ENCODE peak calls at places on chromosome 9, in five cellular contexts. L is aorta, I is Caco-2, H is A549, K is right lobe of liver. X is an unnamed sample.
A peak's percentile ranks its signal among the peaks of the same experiment; 100 is the strongest.

GRCh38 chr9:135925496-135926133 is 18.3 kb upstream of the CAMSAP1 start:
- DNase-seq in L (no peak), I (no peak), H (no peak), K (no peak), X (no peak)

GRCh38 chr9:133661846-133662636 is 25.9 kb downstream of the DBH start:
- DNase-seq in L (no peak), I (no peak), H (no peak), K (no peak), X (no peak)

GRCh38 chr9:21661626-21662025 is 140.8 kb upstream of the MTAP start:
- DNase-seq in L (no peak), I (no peak), H (no peak), K (no peak), X (no peak)

GRCh38 chr9:38017885-38018186 is 51.2 kb downstream of the SHB start:
- DNase-seq in L (no peak), I (no peak), H (no peak), K (no peak), X (no peak)

GRCh38 chr9:92654481-92655301 is 15.2 kb downstream of the IPPK start:
- DNase-seq in L (no peak), I (peak; percentile 10), H (no peak), K (no peak), X (no peak)

GRCh38 chr9:70256123-70256551 is 2.6 kb upstream of the SMC5 start:
- DNase-seq in L (no peak), I (no peak), H (no peak), K (no peak), X (peak; percentile 37)

GRCh38 chr9:133977421-133978201 is 14.5 kb downstream of the VAV2 start:
- DNase-seq in L (peak; percentile 44), I (no peak), H (no peak), K (peak; percentile 19), X (no peak)

GRCh38 chr9:4550777-4551476 is 60.7 kb downstream of the SLC1A1 start:
- DNase-seq in L (no peak), I (no peak), H (no peak), K (no peak), X (peak; percentile 32)

GRCh38 chr9:135414293-135414692 is 65.3 kb upstream of the PPP1R26 start:
- DNase-seq in L (no peak), I (no peak), H (no peak), K (no peak), X (no peak)

GRCh38 chr9:83199240-83199639 is 136.3 kb upstream of the RASEF start:
- DNase-seq in L (no peak), I (peak; percentile 33), H (peak; percentile 74), K (peak; percentile 40), X (peak; percentile 37)

GRCh38 chr9:122355336-122355875 is 15.4 kb upstream of the PTGS1 start:
- DNase-seq in L (no peak), I (no peak), H (no peak), K (no peak), X (no peak)

GRCh38 chr9:78972303-78973002 is 599.3 kb upstream of the TLE4 start:
- DNase-seq in L (no peak), I (no peak), H (no peak), K (no peak), X (no peak)

GRCh38 chr9:99118782-99119466 is 14.0 kb downstream of the TGFBR1 start:
- DNase-seq in L (peak; percentile 41), I (no peak), H (no peak), K (no peak), X (peak; percentile 56)

GRCh38 chr9:98667241-98667640 is 41.5 kb downstream of the GABBR2 start:
- DNase-seq in L (no peak), I (no peak), H (no peak), K (no peak), X (no peak)

GRCh38 chr9:130128782-130129424 is 43.3 kb upstream of the NCS1 start:
- DNase-seq in L (peak; percentile 85), I (no peak), H (no peak), K (no peak), X (peak; percentile 19)

GRCh38 chr9:79598562-79599345 is 27.0 kb downstream of the TLE4 start:
- DNase-seq in L (no peak), I (no peak), H (no peak), K (no peak), X (no peak)

GRCh38 chr9:35353731-35354365 is 136.1 kb upstream of the RUSC2 start:
- DNase-seq in L (no peak), I (no peak), H (no peak), K (no peak), X (no peak)

GRCh38 chr9:6771722-6772121 is 13.9 kb downstream of the KDM4C start:
- DNase-seq in L (no peak), I (no peak), H (no peak), K (no peak), X (no peak)
- H3K9me3 ChIP-seq in L (no peaks in the 10 kb centered on the region), I (no peaks in the 10 kb centered on the region), H (no peaks in the 10 kb centered on the region), K (no peaks in the 10 kb centered on the region), X (no peaks in the 10 kb centered on the region)

DNA sequence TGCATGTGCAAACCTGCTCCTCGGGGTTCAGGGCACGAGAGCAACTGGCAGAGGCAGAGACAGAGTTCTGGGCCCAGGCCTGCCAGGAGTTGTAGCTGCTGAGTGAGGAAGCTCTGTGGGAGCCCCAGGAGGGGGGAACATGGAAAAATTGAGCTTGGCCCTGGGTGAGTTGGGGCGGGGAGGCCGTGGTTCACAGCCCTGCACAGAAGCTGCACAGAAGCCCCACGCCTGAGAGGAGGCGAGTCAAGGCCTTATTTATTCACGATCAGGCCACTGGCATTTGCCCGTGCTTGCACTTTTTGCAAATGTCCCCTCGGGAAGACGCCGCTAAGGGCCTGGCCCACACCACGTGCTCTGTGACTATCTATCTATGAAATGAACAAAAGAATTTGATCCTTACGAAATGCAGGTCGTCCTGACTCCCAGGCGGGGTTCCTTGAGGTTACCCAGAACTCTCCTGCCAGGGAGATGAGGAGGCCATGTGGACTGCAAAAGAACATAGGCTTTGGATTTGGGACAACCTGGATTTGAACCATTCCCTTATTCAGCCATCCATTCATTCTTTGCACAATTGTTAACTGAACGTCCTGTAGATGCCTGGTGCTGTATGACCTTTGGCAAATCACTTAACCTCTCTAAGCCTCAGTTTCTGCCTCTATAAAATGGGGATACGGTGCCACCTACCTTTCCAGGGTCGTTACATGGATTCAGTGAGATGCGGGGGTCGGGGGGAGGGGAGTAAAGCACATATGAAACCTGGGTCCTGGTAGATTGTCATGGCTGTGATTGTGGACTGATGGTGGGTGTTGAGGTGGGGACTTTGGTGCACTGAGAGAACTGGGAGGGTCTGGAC is 17.9 kb downstream of the COL27A1 start:
- DNase-seq in L (no peak), I (no peak), H (no peak), K (no peak), X (no peak)
- H3K4me1 ChIP-seq in L (peaks cover 1% of the 10 kb centered on the region), I (peaks cover 27% of the 10 kb centered on the region), H (peaks cover 27% of the 10 kb centered on the region), K (peaks cover 63% of the 10 kb centered on the region), X (no peaks in the 10 kb centered on the region)

DNA sequence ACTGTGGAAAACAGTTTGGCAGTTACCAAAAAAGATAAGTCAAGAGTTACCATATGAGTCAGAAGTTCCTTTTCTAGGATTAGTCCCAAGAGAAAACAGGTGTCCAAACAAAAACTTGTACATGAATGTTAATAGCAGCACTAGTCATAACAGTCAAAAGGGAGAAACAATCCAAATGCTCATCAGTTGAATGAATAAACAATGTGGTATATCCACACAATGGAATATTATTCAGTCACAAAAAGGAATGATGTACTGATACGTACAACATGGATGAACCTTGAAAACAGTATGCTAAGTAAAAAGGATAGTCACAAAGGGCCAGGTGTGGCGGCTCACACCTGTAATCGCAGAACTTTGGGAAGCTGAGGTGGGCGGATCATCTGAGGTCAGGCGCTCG is 7.9 kb downstream of the ZNF510 start:
- DNase-seq in L (no peak), I (no peak), H (no peak), K (no peak), X (no peak)
- H3K9me3 ChIP-seq in L (peaks cover 3% of the 10 kb centered on the region), I (peaks cover 35% of the 10 kb centered on the region), H (peaks cover 94% of the 10 kb centered on the region), K (peaks cover 27% of the 10 kb centered on the region), X (no peaks in the 10 kb centered on the region)

GRCh38 chr9:109110326-109111014 is 9.3 kb downstream of the TMEM245 start:
- DNase-seq in L (no peak), I (no peak), H (peak; percentile 62), K (no peak), X (no peak)
- H3K4me1 ChIP-seq in L (peaks cover 9% of the 10 kb centered on the region), I (peaks cover 70% of the 10 kb centered on the region), H (peaks cover 89% of the 10 kb centered on the region), K (peaks cover 13% of the 10 kb centered on the region), X (peaks cover 13% of the 10 kb centered on the region)

GRCh38 chr9:28378236-28378635 is 805.0 kb upstream of the C9orf72 start:
- DNase-seq in L (no peak), I (no peak), H (no peak), K (no peak), X (no peak)
- H3K9me3 ChIP-seq in L (no peaks in the 10 kb centered on the region), I (no peaks in the 10 kb centered on the region), H (no peaks in the 10 kb centered on the region), K (no peaks in the 10 kb centered on the region), X (no peaks in the 10 kb centered on the region)

GRCh38 chr9:114363424-114363823 is 24.4 kb downstream of the AKNA start:
- DNase-seq in L (no peak), I (no peak), H (no peak), K (no peak), X (no peak)
- H3K4me1 ChIP-seq in L (no peaks in the 10 kb centered on the region), I (peaks cover 13% of the 10 kb centered on the region), H (peaks cover 21% of the 10 kb centered on the region), K (peaks cover 28% of the 10 kb centered on the region), X (peaks cover 8% of the 10 kb centered on the region)

GRCh38 chr9:107793541-107793940 is 304.0 kb upstream of the KLF4 start:
- DNase-seq in L (no peak), I (no peak), H (no peak), K (no peak), X (no peak)

GRCh38 chr9:107792596-107792995 is 303.0 kb upstream of the KLF4 start:
- DNase-seq in L (no peak), I (peak; percentile 50), H (no peak), K (no peak), X (peak; percentile 33)

GRCh38 chr9:107789001-107789710 is 299.6 kb upstream of the KLF4 start:
- DNase-seq in L (no peak), I (no peak), H (no peak), K (no peak), X (peak; percentile 65)

GRCh38 chr9:107792006-107792405 is 302.4 kb upstream of the KLF4 start:
- DNase-seq in L (no peak), I (no peak), H (no peak), K (no peak), X (no peak)

GRCh38 chr9:107794259-107794658 is 304.7 kb upstream of the KLF4 start:
- DNase-seq in L (no peak), I (peak; percentile 60), H (no peak), K (no peak), X (peak; percentile 87)
- H3K9me3 ChIP-seq in L (no peaks in the 10 kb centered on the region), I (no peaks in the 10 kb centered on the region), H (no peaks in the 10 kb centered on the region), K (no peaks in the 10 kb centered on the region), X (no peaks in the 10 kb centered on the region)

DNA sequence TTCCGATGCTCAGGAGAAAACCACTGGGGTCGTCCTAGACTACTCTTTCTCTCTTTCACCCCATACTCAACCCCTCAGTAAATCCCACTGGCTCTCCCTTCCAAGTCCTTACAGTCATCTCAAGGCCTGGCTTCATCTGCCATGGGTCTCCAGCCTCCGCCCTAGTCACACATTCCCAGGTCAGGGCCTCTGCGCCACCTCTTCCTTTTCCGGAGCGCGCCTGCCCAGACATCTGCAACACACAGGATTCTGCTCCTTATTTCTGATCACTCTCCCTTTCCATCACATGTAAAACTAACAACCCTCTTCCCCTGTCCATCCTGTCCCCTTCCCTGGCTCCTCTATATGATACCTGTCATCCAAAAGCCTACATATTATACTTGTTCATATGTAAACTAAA is 39.8 kb downstream of the RAPGEF1 start:
- DNase-seq in L (no peak), I (no peak), H (no peak), K (no peak), X (no peak)
- H3K4me1 ChIP-seq in L (no peaks in the 10 kb centered on the region), I (peaks cover 21% of the 10 kb centered on the region), H (peaks cover 41% of the 10 kb centered on the region), K (peaks cover 16% of the 10 kb centered on the region), X (peaks cover 30% of the 10 kb centered on the region)

GRCh38 chr9:131186622-131187021 is 61.2 kb downstream of the NUP214 start:
- DNase-seq in L (no peak), I (no peak), H (no peak), K (no peak), X (no peak)
- H3K9me3 ChIP-seq in L (no peaks in the 10 kb centered on the region), I (no peaks in the 10 kb centered on the region), H (no peaks in the 10 kb centered on the region), K (no peaks in the 10 kb centered on the region), X (no peaks in the 10 kb centered on the region)

X was measured in small intestine.